ENCODE peak calls at places on chromosomes 1 and 21, in eight cellular contexts. Q is AG10803, E is lung, I is PC-9, N is NCI-H748 treated with DMSO at 0.1 percent for 48 hours, T is non-pigmented ciliary epithelial cell, X is Caki2, Z is psoas muscle. L is an unnamed sample.

GRCh38 chr1:155294520-155295182 is 6.6 kb downstream of the PKLR start:
- DNase-seq in E (no peak), X (no peak), Z (no peak), Q (no peak), I (no peak), T (no peak), N (no peak), L (no peak)

GRCh38 chr1:218665216-218665615 is 320.1 kb downstream of the TGFB2 start:
- DNase-seq in I (peak; percentile 14), T (no peak), E (peak; percentile 34), X (no peak), Z (peak; percentile 74), N (no peak), Q (peak; percentile 65), L (no peak)

GRCh38 chr21:33554236-33554981 is 11.6 kb downstream of the SON start:
- DNase-seq in Q (no peak), N (no peak), T (no peak), X (no peak), E (no peak), I (no peak), Z (no peak), L (no peak)

GRCh38 chr1:160956966-160957365 is 2.4 kb upstream of the ITLN2 start:
- DNase-seq in Q (no peak), T (no peak), E (no peak), X (no peak), I (no peak), Z (no peak), N (no peak), L (no peak)

GRCh38 chr21:26130249-26130896 is 40.2 kb downstream of the APP start:
- DNase-seq in T (peak; percentile 70), Q (peak; percentile 26), I (no peak), X (no peak), E (no peak), Z (no peak), N (no peak), L (peak; percentile 12)

GRCh38 chr1:67830928-67831596 is 2.2 kb downstream of the GNG12 start:
- DNase-seq in X (peak; percentile 12), T (no peak), N (no peak), I (no peak), Z (no peak), Q (peak; percentile 39), E (no peak), L (no peak)

GRCh38 chr1:67935560-67935959 is 102.3 kb upstream of the GNG12 start:
- DNase-seq in I (no peak), N (no peak), E (no peak), Q (no peak), X (no peak), Z (no peak), T (no peak), L (no peak)

GRCh38 chr1:26020941-26021646 is 481 bp upstream of the EXTL1 start:
- DNase-seq in Q (no peak), N (no peak), X (no peak), T (no peak), I (no peak), Z (no peak), E (no peak), L (no peak)

GRCh38 chr1:55043726-55044125 is 4.4 kb downstream of the PCSK9 start:
- DNase-seq in T (no peak), X (no peak), Q (no peak), N (no peak), I (no peak), E (no peak), Z (no peak), L (no peak)

GRCh38 chr1:86913399-86913895 is 479 bp downstream of the SELENOF start:
- DNase-seq in I (peak; percentile 4), E (no peak), T (no peak), Q (peak; percentile 51), X (no peak), Z (no peak), N (peak; percentile 24), L (peak; percentile 16)

L was measured in amniotic stem cell.